ENCODE peak calls at places on chromosome X, in four cellular contexts. G is H1, B is neuronal stem cell, Z is trophoblast cell. Y is an unnamed sample.

GRCh38 chrX:136694491-136695087 is 46.6 kb downstream of the CD40LG start:
- DNase-seq in Z (peak; percentile 63), G (peak; percentile 43), B (peak; percentile 30), Y (peak; percentile 39)

GRCh38 chrX:133495464-133496391 is 80.4 kb upstream of the GPC4 start:
- DNase-seq in Z (no peak), B (no peak), G (no peak), Y (peak; percentile 81)

GRCh38 chrX:136028383-136028984 is 43.2 kb downstream of the SLC9A6 start:
- DNase-seq in B (peak; percentile 18), G (no peak), Z (peak; percentile 78), Y (peak; percentile 74)

GRCh38 chrX:7253565-7253964 is 105.6 kb upstream of the PUDP start:
- DNase-seq in Z (no peak), B (no peak), G (no peak), Y (no peak)

GRCh38 chrX:102934624-102935023 is 2.4 kb upstream of the RAB40AL start:
- DNase-seq in G (peak; percentile 48), B (peak; percentile 21), Z (peak; percentile 85), Y (peak; percentile 26)

GRCh38 chrX:64642482-64642881 is 247.2 kb upstream of the MTMR8 start:
- DNase-seq in B (no peak), G (peak; percentile 45), Z (peak; percentile 1), Y (no peak)

GRCh38 chrX:103864149-103864548 is 32.1 kb upstream of the RAB9B start:
- DNase-seq in G (no peak), Z (no peak), B (no peak), Y (no peak)

GRCh38 chrX:15820106-15821073 is 30.1 kb downstream of the ZRSR2 start:
- DNase-seq in G (no peak), B (no peak), Z (no peak), Y (peak; percentile 12)

GRCh38 chrX:98338544-98338943 is 1454.8 kb downstream of the RPA4 start:
- DNase-seq in B (no peak), Z (peak; percentile 1), G (no peak), Y (no peak)

GRCh38 chrX:1393871-1394615 is 2.1 kb upstream of the SLC25A6 start:
- DNase-seq in Z (no peak), B (no peak), G (no peak), Y (no peak)

GRCh38 chrX:126489141-126489540 is 63.5 kb downstream of the DCAF12L1 start:
- DNase-seq in B (no peak), G (no peak), Z (no peak), Y (no peak)

GRCh38 chrX:134774190-134775048 is 116.1 kb upstream of the PLAC1 start:
- DNase-seq in G (no peak), B (no peak), Z (no peak), Y (peak; percentile 7)

GRCh38 chrX:16559206-16559619 is 90.7 kb upstream of the S100G start:
- DNase-seq in Z (no peak), B (no peak), G (no peak), Y (peak; percentile 54)

GRCh38 chrX:114976321-114976720 is 41.1 kb downstream of the IL13RA2 start:
- DNase-seq in B (no peak), G (no peak), Z (peak; percentile 82), Y (peak; percentile 18)

GRCh38 chrX:31209005-31209612 is 137.3 kb upstream of the FTHL17 start:
- DNase-seq in B (no peak), G (no peak), Z (peak; percentile 78), Y (peak; percentile 68)

GRCh38 chrX:44748014-44748413 is 95.8 kb upstream of the DUSP21 start:
- DNase-seq in G (no peak), B (no peak), Z (peak; percentile 42), Y (peak; percentile 23)

GRCh38 chrX:115894087-115894486 is 276.5 kb upstream of the AGTR2 start:
- DNase-seq in Z (peak; percentile 41), G (peak; percentile 33), B (no peak), Y (no peak)

GRCh38 chrX:10401239-10401638 is 219.1 kb downstream of the MID1 start:
- DNase-seq in Z (peak; percentile 49), G (no peak), B (no peak), Y (no peak)

GRCh38 chrX:16711219-16712115 is 1.0 kb downstream of the CTPS2 start:
- DNase-seq in Z (no peak), G (peak; percentile 44), B (peak; percentile 0), Y (no peak)

GRCh38 chrX:123648028-123648810 is 84.6 kb downstream of the THOC2 start:
- DNase-seq in Z (no peak), B (peak; percentile 44), G (peak; percentile 54), Y (peak; percentile 88)

GRCh38 chrX:131881194-131881593 is 141.9 kb upstream of the STK26 start:
- DNase-seq in Z (no peak), B (no peak), G (no peak), Y (no peak)

GRCh38 chrX:74449937-74450330 is 28.6 kb downstream of the SLC16A2 start:
- DNase-seq in Z (peak; percentile 79), B (no peak), G (no peak), Y (peak; percentile 23)

GRCh38 chrX:63754860-63755579 is 30.0 kb downstream of the ARHGEF9 start:
- DNase-seq in G (peak; percentile 80), Z (peak; percentile 79), B (peak; percentile 80), Y (peak; percentile 94)

GRCh38 chrX:72316408-72317079 is 10.8 kb upstream of the CITED1 start:
- DNase-seq in B (no peak), Z (no peak), G (no peak), Y (no peak)

GRCh38 chrX:8868906-8869305 is 67.7 kb upstream of the FAM9A start:
- DNase-seq in B (no peak), Z (peak; percentile 11), G (no peak), Y (peak; percentile 18)

GRCh38 chrX:130906776-130907175 is 3.8 kb upstream of the ENOX2 start:
- DNase-seq in Z (no peak), B (no peak), G (no peak), Y (no peak)

GRCh38 chrX:10619311-10620015 is 922 bp downstream of the MID1 start:
- DNase-seq in Z (peak; percentile 48), B (no peak), G (no peak), Y (no peak)

GRCh38 chrX:12007881-12008280 is 130.4 kb upstream of the FRMPD4 start:
- DNase-seq in B (no peak), G (no peak), Z (no peak), Y (peak; percentile 71)

GRCh38 chrX:151753313-151754041 is 18.9 kb downstream of the CNGA2 start:
- DNase-seq in G (peak; percentile 64), Z (peak; percentile 66), B (peak; percentile 36), Y (no peak)

GRCh38 chrX:78746496-78746895 is 1.0 kb upstream of the LPAR4 start:
- DNase-seq in B (peak; percentile 38), Z (no peak), G (peak; percentile 47), Y (no peak)

GRCh38 chrX:128800138-128800537 is 723.2 kb downstream of the SMARCA1 start:
- DNase-seq in B (no peak), Z (no peak), G (no peak), Y (no peak)

GRCh38 chrX:56219702-56220101 is 12.5 kb upstream of the KLF8 start:
- DNase-seq in G (no peak), Z (no peak), B (no peak), Y (no peak)

GRCh38 chrX:130834149-130834548 is 68.9 kb downstream of the ENOX2 start:
- DNase-seq in B (peak; percentile 17), Z (no peak), G (no peak), Y (no peak)

GRCh38 chrX:45479196-45479834 is 278.6 kb upstream of the DIPK2B start:
- DNase-seq in Z (peak; percentile 51), G (no peak), B (no peak), Y (peak; percentile 86)

GRCh38 chrX:82998163-82998562 is 509.9 kb upstream of the POU3F4 start:
- DNase-seq in Z (no peak), G (no peak), B (no peak), Y (no peak)

GRCh38 chrX:10769165-10769564 is 148.8 kb upstream of the MID1 start:
- DNase-seq in B (peak; percentile 24), Z (peak; percentile 60), G (no peak), Y (peak; percentile 47)

GRCh38 chrX:14352511-14352910 is 176.8 kb upstream of the GLRA2 start:
- DNase-seq in B (no peak), Z (no peak), G (no peak), Y (no peak)

GRCh38 chrX:20969565-20969964 is 404.7 kb upstream of the CNKSR2 start:
- DNase-seq in Z (no peak), G (no peak), B (no peak), Y (no peak)

GRCh38 chrX:19795289-19795688 is 92.1 kb downstream of the SH3KBP1 start:
- DNase-seq in Z (no peak), B (no peak), G (no peak), Y (no peak)
- H2AFZ ChIP-seq in Z (no peak overlapping the region), B (no peak overlapping the region), G (no peak overlapping the region), Y (no peak overlapping the region)

DNA sequence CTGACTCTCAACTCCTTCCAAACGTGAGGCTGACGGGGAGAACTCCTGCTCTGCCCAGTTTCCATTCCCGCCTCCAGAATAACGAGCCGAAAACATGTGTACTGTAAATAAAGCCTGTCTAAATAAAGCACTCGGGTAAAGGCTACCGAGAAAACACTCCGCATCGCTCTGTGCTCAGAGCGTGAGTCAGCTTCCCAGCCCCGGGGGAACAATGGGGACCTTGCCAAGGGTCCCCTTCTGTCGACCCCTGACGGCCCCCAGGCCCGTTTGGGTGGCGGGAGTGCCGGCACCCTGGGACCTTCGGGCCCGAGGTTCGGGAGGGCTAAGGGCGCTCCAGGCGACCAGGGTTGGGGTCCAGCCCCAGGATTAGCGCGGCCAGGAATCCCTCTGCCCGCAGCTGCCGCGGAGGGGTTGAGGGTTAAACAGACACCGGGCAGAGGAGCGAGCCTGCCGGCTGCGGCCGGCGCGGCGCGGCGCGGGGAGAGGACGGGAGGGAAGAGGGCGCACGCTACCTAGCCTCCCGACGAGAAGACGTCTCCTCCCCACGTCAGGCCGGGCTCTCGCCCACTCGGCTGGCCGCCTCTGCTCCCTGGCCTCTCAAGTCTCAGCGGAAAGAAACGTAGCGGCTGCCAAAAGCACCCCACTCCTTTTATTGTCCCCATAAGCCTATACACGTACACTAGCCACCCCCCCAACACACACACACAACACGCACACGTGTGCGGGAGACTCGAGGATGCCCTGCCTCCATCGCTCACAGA is 85.5 kb downstream of the BCOR start:
- DNase-seq in B (no peak), Z (peak; percentile 58), G (peak; percentile 50), Y (peak; percentile 90)
- H3K4me3 ChIP-seq in B (peak overlapping the region; percentile 47), Z (peak overlapping the region; percentile 57), G (peak overlapping the region; percentile 23), Y (peak overlapping the region; percentile 74)

GRCh38 chrX:41085105-41085882 is at the start of gene USP9X:
- DNase-seq in G (peak; percentile 72), Z (peak; percentile 79), B (peak; percentile 76), Y (peak; percentile 88)

GRCh38 chrX:41084044-41084359 is 1.2 kb upstream of the USP9X start:
- DNase-seq in B (no peak), G (no peak), Z (no peak), Y (no peak)

GRCh38 chrX:41082783-41083182 is 2.5 kb upstream of the USP9X start:
- DNase-seq in G (no peak), Z (no peak), B (no peak), Y (no peak)

GRCh38 chrX:41085883-41086626 is 810 bp downstream of the USP9X start:
- DNase-seq in B (no peak), G (peak; percentile 53), Z (peak; percentile 56), Y (peak; percentile 62)

GRCh38 chrX:41084360-41085104 is 713 bp upstream of the USP9X start:
- DNase-seq in Z (peak; percentile 98), G (peak; percentile 96), B (peak; percentile 94), Y (peak; percentile 96)
- H2BK12ac ChIP-seq in Z (peak overlapping the region; percentile 91), G (peak overlapping the region; percentile 99), B (no peak overlapping the region), Y (no peak overlapping the region)

GRCh38 chrX:150207733-150208132 is 155.4 kb upstream of the MAMLD1 start:
- DNase-seq in B (no peak), G (no peak), Z (no peak), Y (no peak)
- H2AFZ ChIP-seq in B (no peak overlapping the region), G (no peak overlapping the region), Z (no peak overlapping the region), Y (no peak overlapping the region)

GRCh38 chrX:53442322-53442631 is 8.1 kb upstream of the HSD17B10 start:
- DNase-seq in Z (no peak), G (no peak), B (no peak), Y (no peak)
- H3K4me3 ChIP-seq in Z (no peak overlapping the region), G (peak overlapping the region; percentile 66), B (no peak overlapping the region), Y (peak overlapping the region; percentile 72)

Y was measured in mesenchymal stem cell.